ENCODE peak calls at places on chromosomes 5 and 9, in five cellular contexts. F, U, E, Z and W are unnamed samples. For H3K4me1, the result is how much of the 10 kb centered on the place peaks cover.

GRCh38 chr9:6049798-6050197 is 34.4 kb upstream of the RANBP6 start:
- DNase-seq in F (no peak), U (no peak), E (no peak), Z (no peak), W (no peak)

GRCh38 chr5:180069589-180070247 is 1.8 kb downstream of the RNF130 start:
- DNase-seq in F (no peak), U (no peak), E (no peak), Z (no peak), W (no peak)

GRCh38 chr5:141628175-141628788 is 8.4 kb downstream of the HDAC3 start:
- DNase-seq in F (no peak), U (no peak), E (no peak), Z (no peak), W (no peak)

GRCh38 chr9:15150939-15151338 is 156.1 kb downstream of the TTC39B start:
- DNase-seq in F (no peak), U (no peak), E (no peak), Z (no peak), W (no peak)

GRCh38 chr9:106929471-106930198 is 66.7 kb downstream of the ZNF462 start:
- DNase-seq in F (no peak), U (no peak), E (no peak), Z (no peak), W (peak)

GRCh38 chr5:142325677-142326479 is 1.1 kb upstream of the SPRY4 start:
- DNase-seq in F (peak), U (no peak), E (no peak), Z (peak), W (peak)

GRCh38 chr9:92176068-92176799 is 61.0 kb upstream of the SPTLC1 start:
- DNase-seq in F (no peak), U (no peak), E (no peak), Z (no peak), W (no peak)

GRCh38 chr9:38482918-38483592 is 58.8 kb upstream of the IGFBPL1 start:
- DNase-seq in F (no peak), U (no peak), E (no peak), Z (no peak), W (peak)

GRCh38 chr5:33371660-33372059 is 69.1 kb upstream of the TARS1 start:
- DNase-seq in F (no peak), U (no peak), E (no peak), Z (no peak), W (no peak)

GRCh38 chr9:128633601-128634000 is 23.0 kb downstream of the DYNC2I2 start:
- DNase-seq in F (peak), U (no peak), E (no peak), Z (no peak), W (no peak)

GRCh38 chr5:177327539-177328522 is 16.1 kb upstream of the MXD3 start:
- DNase-seq in F (peak), U (no peak), E (peak), Z (no peak), W (no peak)

GRCh38 chr5:133119233-133119711 is 67.5 kb downstream of the HSPA4 start:
- DNase-seq in F (no peak), U (no peak), E (no peak), Z (no peak), W (no peak)

GRCh38 chr9:123406691-123407536 is 50.9 kb downstream of the CRB2 start:
- DNase-seq in F (no peak), U (no peak), E (no peak), Z (no peak), W (peak)

GRCh38 chr9:121185178-121185745 is 16.4 kb downstream of the RAB14 start:
- DNase-seq in F (no peak), U (no peak), E (no peak), Z (no peak), W (no peak)

GRCh38 chr5:180289433-180289832 is 2.5 kb downstream of the MAPK9 start:
- DNase-seq in F (peak), U (no peak), E (no peak), Z (no peak), W (no peak)

GRCh38 chr5:371811-372555 is 50.5 kb downstream of the AHRR start:
- DNase-seq in F (peak), U (no peak), E (peak), Z (no peak), W (no peak)

GRCh38 chr5:137933491-137933911 is 44.2 kb downstream of the PKD2L2 start:
- DNase-seq in F (no peak), U (no peak), E (no peak), Z (no peak), W (peak)

GRCh38 chr5:76818844-76819831 is at the start of gene F2RL1:
- DNase-seq in F (peak), U (peak), E (peak), Z (peak), W (peak)

GRCh38 chr9:105154723-105155191 is 89.7 kb upstream of the SLC44A1 start:
- DNase-seq in F (no peak), U (no peak), E (no peak), Z (no peak), W (no peak)

GRCh38 chr9:18605763-18606162 is 131.8 kb downstream of the ADAMTSL1 start:
- DNase-seq in F (no peak), U (no peak), E (peak), Z (peak), W (peak)

GRCh38 chr9:120542701-120543490 is 37.1 kb downstream of the CDK5RAP2 start:
- DNase-seq in F (no peak), U (no peak), E (no peak), Z (no peak), W (no peak)

GRCh38 chr9:4640027-4640426 is 22.1 kb upstream of the PLPP6 start:
- DNase-seq in F (no peak), U (peak), E (no peak), Z (no peak), W (peak)

GRCh38 chr9:19976226-19976625 is 187.4 kb upstream of the SLC24A2 start:
- DNase-seq in F (no peak), U (no peak), E (no peak), Z (no peak), W (no peak)

GRCh38 chr9:123669355-123669754 is 260.6 kb downstream of the DENND1A start:
- DNase-seq in F (no peak), U (no peak), E (no peak), Z (no peak), W (no peak)

GRCh38 chr9:115730845-115731244 is 422.7 kb upstream of the PAPPA start:
- DNase-seq in F (no peak), U (no peak), E (no peak), Z (no peak), W (peak)

GRCh38 chr9:251398-251797 is 36.7 kb downstream of the DOCK8 start:
- DNase-seq in F (no peak), U (no peak), E (no peak), Z (no peak), W (no peak)

GRCh38 chr5:132812123-132812948 is 766 bp upstream of the SOWAHA start:
- DNase-seq in F (no peak), U (no peak), E (peak), Z (no peak), W (no peak)

GRCh38 chr9:115456515-115456914 is 338.6 kb upstream of the TNC start:
- DNase-seq in F (no peak), U (no peak), E (no peak), Z (no peak), W (no peak)

GRCh38 chr5:35821513-35821912 is 35.2 kb upstream of the IL7R start:
- DNase-seq in F (no peak), U (no peak), E (no peak), Z (no peak), W (no peak)

GRCh38 chr9:136437839-136438547 is 1.7 kb downstream of the INPP5E start:
- DNase-seq in F (no peak), U (peak), E (no peak), Z (no peak), W (no peak)

GRCh38 chr5:80713640-80714039 is 58.9 kb upstream of the DHFR start:
- DNase-seq in F (no peak), U (no peak), E (no peak), Z (no peak), W (no peak)

GRCh38 chr5:135873831-135874230 is 21.8 kb downstream of the IL9 start:
- DNase-seq in F (no peak), U (no peak), E (no peak), Z (no peak), W (no peak)

GRCh38 chr9:136511670-136512592 is 29.1 kb upstream of the SEC16A start:
- DNase-seq in F (no peak), U (no peak), E (no peak), Z (peak), W (peak)

GRCh38 chr9:99680191-99680590 is 141.5 kb upstream of the NR4A3 start:
- DNase-seq in F (no peak), U (no peak), E (no peak), Z (no peak), W (no peak)

GRCh38 chr5:143495823-143496275 is 92.4 kb upstream of the NR3C1 start:
- DNase-seq in F (no peak), U (no peak), E (no peak), Z (no peak), W (no peak)

GRCh38 chr5:81698806-81699205 is 52.1 kb downstream of the SSBP2 start:
- DNase-seq in F (no peak), U (no peak), E (no peak), Z (no peak), W (no peak)

GRCh38 chr9:95190413-95190812 is 127.1 kb downstream of the FANCC start:
- DNase-seq in F (no peak), U (no peak), E (no peak), Z (no peak), W (no peak)
- H3K27ac ChIP-seq in F (no peak), U (no peak), E (no peak), Z (no peak), W (no peak)

GRCh38 chr9:134725605-134725940 is 84.0 kb downstream of the COL5A1 start:
- DNase-seq in F (no peak), U (no peak), E (no peak), Z (no peak), W (no peak)

GRCh38 chr9:134723491-134723890 is 81.9 kb downstream of the COL5A1 start:
- DNase-seq in F (peak), U (no peak), E (no peak), Z (no peak), W (no peak)

GRCh38 chr9:134726026-134726721 is 84.6 kb downstream of the COL5A1 start:
- DNase-seq in F (no peak), U (no peak), E (no peak), Z (no peak), W (no peak)

GRCh38 chr9:134724231-134724911 is 82.8 kb downstream of the COL5A1 start:
- DNase-seq in F (peak), U (no peak), E (no peak), Z (peak), W (no peak)

GRCh38 chr9:134724912-134725604 is 83.5 kb downstream of the COL5A1 start:
- DNase-seq in F (peak), U (no peak), E (no peak), Z (no peak), W (no peak)
- H3K4me1 ChIP-seq in F (under half), U (under half), E (under half), Z (under half), W (under half)

GRCh38 chr5:178670486-178670885 is 43.6 kb upstream of the CLK4 start:
- DNase-seq in F (no peak), U (no peak), E (no peak), Z (no peak), W (no peak)
- H3K27ac ChIP-seq in F (no peak), U (no peak), E (no peak), Z (no peak), W (no peak)

GRCh38 chr5:158514961-158515359 is 584.8 kb downstream of the EBF1 start:
- DNase-seq in F (no peak), U (no peak), E (no peak), Z (no peak), W (no peak)
- H3K4me1 ChIP-seq in F (under half), U (under half), E (under half), Z (under half), W (under half)

GRCh38 chr9:35675732-35676392 is 2.1 kb downstream of the CA9 start:
- DNase-seq in F (peak), U (peak), E (peak), Z (peak), W (peak)

GRCh38 chr9:35673132-35673997 is at the start of gene CA9:
- DNase-seq in F (peak), U (no peak), E (peak), Z (no peak), W (no peak)

GRCh38 chr9:35679091-35679490 is 5.4 kb downstream of the CA9 start:
- DNase-seq in F (no peak), U (no peak), E (no peak), Z (no peak), W (no peak)

GRCh38 chr9:35673998-35674361 is 252 bp downstream of the CA9 start:
- DNase-seq in F (no peak), U (no peak), E (no peak), Z (no peak), W (no peak)

DNA sequence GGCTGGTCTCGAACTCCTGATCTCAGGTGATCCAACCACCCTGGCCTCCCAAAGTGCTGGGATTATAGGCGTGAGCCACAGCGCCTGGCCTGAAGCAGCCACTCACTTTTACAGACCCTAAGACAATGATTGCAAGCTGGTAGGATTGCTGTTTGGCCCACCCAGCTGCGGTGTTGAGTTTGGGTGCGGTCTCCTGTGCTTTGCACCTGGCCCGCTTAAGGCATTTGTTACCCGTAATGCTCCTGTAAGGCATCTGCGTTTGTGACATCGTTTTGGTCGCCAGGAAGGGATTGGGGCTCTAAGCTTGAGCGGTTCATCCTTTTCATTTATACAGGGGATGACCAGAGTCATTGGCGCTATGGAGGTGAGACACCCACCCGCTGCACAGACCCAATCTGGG is 1.5 kb downstream of the CA9 start:
- DNase-seq in F (no peak), U (no peak), E (no peak), Z (no peak), W (no peak)
- H3K27ac ChIP-seq in F (no peak), U (no peak), E (peak), Z (no peak), W (no peak)

GRCh38 chr5:17218353-17219005 is 1.0 kb downstream of the BASP1 start:
- DNase-seq in F (peak), U (no peak), E (peak), Z (peak), W (peak)
- H3K4me1 ChIP-seq in F (under half), U (under half), E (under half), Z (under half), W (under half)

DNA sequence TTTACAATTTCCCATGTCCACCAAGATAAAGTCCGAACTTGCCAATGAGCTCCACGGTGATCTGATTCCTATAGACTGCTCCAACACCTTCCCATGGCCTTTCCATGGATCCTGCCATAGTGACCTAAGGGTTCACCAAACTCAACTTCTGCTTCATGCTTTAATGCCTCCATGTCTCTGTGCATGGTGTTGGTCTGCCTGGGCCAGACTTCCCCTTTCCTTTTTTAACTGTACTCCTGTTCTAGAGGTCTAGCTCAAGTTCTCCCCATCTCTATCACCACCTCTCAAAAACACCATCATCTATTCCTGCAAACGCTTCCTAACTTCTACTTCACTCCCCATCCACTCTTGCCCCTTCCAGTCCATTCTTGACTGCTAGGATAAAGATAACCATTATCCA is 14.8 kb upstream of the SMARCA2 start:
- DNase-seq in F (no peak), U (no peak), E (no peak), Z (no peak), W (no peak)
- H3K27ac ChIP-seq in F (no peak), U (no peak), E (no peak), Z (no peak), W (no peak)

GRCh38 chr5:148792649-148793048 is 33.8 kb upstream of the ADRB2 start:
- DNase-seq in F (no peak), U (no peak), E (no peak), Z (no peak), W (no peak)

GRCh38 chr5:148790545-148791333 is 35.7 kb upstream of the ADRB2 start:
- DNase-seq in F (no peak), U (no peak), E (no peak), Z (no peak), W (no peak)

GRCh38 chr5:148791334-148791667 is 35.1 kb upstream of the ADRB2 start:
- DNase-seq in F (no peak), U (no peak), E (no peak), Z (no peak), W (no peak)

GRCh38 chr5:148794275-148794674 is 32.1 kb upstream of the ADRB2 start:
- DNase-seq in F (no peak), U (no peak), E (no peak), Z (no peak), W (peak)

GRCh38 chr5:148791696-148792095 is 34.7 kb upstream of the ADRB2 start:
- DNase-seq in F (no peak), U (no peak), E (no peak), Z (no peak), W (no peak)
- H3K4me1 ChIP-seq in F (under half), U (under half), E (under half), Z (under half), W (under half)